ENCODE peak calls at places on chromosomes 6 and 20, in ten cellular contexts. R is epithelial cell of esophagus; G is activated naive CD4-positive, alpha-beta T cell; N is HepG2; V is activated gamma-delta T cell; E is uterus; A is Kasumi-1; Q is stimulated activated CD8-positive, alpha-beta memory T cell treated with anti-CD3 and anti-CD28 coated beads, Interleukin-15, amount 100 ng/mL, for 1 hour; D is CD14-positive monocyte; B is activated T-cell treated with anti-CD3 and anti-CD28 coated beads for 24 hours. M is an unnamed sample.

GRCh38 chr20:32165836-32166545 is 41.6 kb downstream of the PLAGL2 start:
- DNase-seq in D (no peak), A (no peak), N (no peak), R (no peak), E (peak; percentile 69), V (no peak), B (no peak), G (no peak), Q (no peak), M (no peak)

GRCh38 chr6:68919537-68919936 is 284.5 kb downstream of the ADGRB3 start:
- DNase-seq in G (no peak), A (no peak), N (no peak), Q (no peak), R (no peak), E (no peak), V (no peak), D (no peak), B (no peak), M (no peak)

GRCh38 chr6:169312658-169313346 is 59.2 kb upstream of the THBS2 start:
- DNase-seq in G (no peak), A (no peak), B (no peak), D (no peak), V (no peak), Q (no peak), N (peak; percentile 18), E (peak; percentile 48), R (no peak), M (no peak)

GRCh38 chr20:45303586-45304463 is 2.8 kb upstream of the RBPJL start:
- DNase-seq in B (no peak), V (no peak), G (no peak), A (no peak), D (no peak), E (no peak), N (no peak), Q (no peak), R (no peak), M (no peak)

GRCh38 chr6:108116781-108117426 is 42.4 kb upstream of the OSTM1 start:
- DNase-seq in V (no peak), R (no peak), B (no peak), D (no peak), A (no peak), N (no peak), G (no peak), E (no peak), Q (no peak), M (no peak)

GRCh38 chr20:44651507-44652373 is at the start of gene ADA:
- DNase-seq in V (peak; percentile 32), R (peak; percentile 59), Q (no peak), D (no peak), N (peak; percentile 47), A (peak; percentile 47), B (peak; percentile 19), G (peak; percentile 26), E (peak; percentile 67), M (no peak)

GRCh38 chr6:129110687-129111343 is 227.9 kb downstream of the LAMA2 start:
- DNase-seq in G (no peak), A (no peak), D (no peak), B (no peak), N (no peak), R (peak; percentile 52), Q (no peak), E (no peak), V (no peak), M (no peak)

GRCh38 chr6:105483492-105483891 is 80.6 kb upstream of the PREP start:
- DNase-seq in G (no peak), R (peak; percentile 45), Q (no peak), D (no peak), A (no peak), N (no peak), E (no peak), V (no peak), B (no peak), M (no peak)

GRCh38 chr6:36756761-36757160 is 59.1 kb downstream of the RAB44 start:
- DNase-seq in A (no peak), G (no peak), N (no peak), R (no peak), B (no peak), Q (no peak), E (no peak), V (no peak), D (no peak), M (no peak)

GRCh38 chr6:14505391-14505790 is 387.8 kb downstream of the CD83 start:
- DNase-seq in R (no peak), E (no peak), A (no peak), B (no peak), Q (no peak), D (no peak), N (no peak), G (no peak), V (no peak), M (no peak)

GRCh38 chr6:43093361-43094289 is 17.5 kb downstream of the PTK7 start:
- DNase-seq in N (peak; percentile 93), G (no peak), E (peak; percentile 59), R (peak; percentile 50), A (no peak), D (no peak), B (no peak), Q (no peak), V (no peak), M (no peak)

GRCh38 chr20:11356061-11356460 is 561.6 kb upstream of the BTBD3 start:
- DNase-seq in N (no peak), R (no peak), A (no peak), G (no peak), B (no peak), D (no peak), E (no peak), V (no peak), Q (no peak), M (no peak)

GRCh38 chr20:51020657-51021056 is 2.2 kb downstream of the KCNG1 start:
- DNase-seq in B (no peak), Q (no peak), N (no peak), A (no peak), R (no peak), D (no peak), E (no peak), G (no peak), V (no peak), M (no peak)

GRCh38 chr6:138406443-138406842 is 2.4 kb downstream of the HEBP2 start:
- DNase-seq in B (no peak), N (no peak), A (peak; percentile 21), R (peak; percentile 41), G (no peak), D (no peak), E (no peak), Q (no peak), V (no peak), M (no peak)

GRCh38 chr6:87514831-87515230 is 42.1 kb downstream of the SLC35A1 start:
- DNase-seq in N (no peak), D (no peak), Q (no peak), B (no peak), E (no peak), V (no peak), A (no peak), R (no peak), G (no peak), M (no peak)

GRCh38 chr20:50017160-50017559 is 34.4 kb downstream of the SNAI1 start:
- DNase-seq in A (no peak), B (no peak), E (no peak), Q (no peak), V (no peak), N (no peak), R (no peak), D (no peak), G (no peak), M (no peak)

GRCh38 chr6:145245119-145245518 is 490.2 kb downstream of the EPM2A start:
- DNase-seq in G (no peak), Q (no peak), V (no peak), D (no peak), A (no peak), E (no peak), N (no peak), R (no peak), B (no peak), M (no peak)

GRCh38 chr6:37137201-37137880 is 32.6 kb upstream of the PIM1 start:
- DNase-seq in Q (no peak), E (peak; percentile 58), A (no peak), N (peak; percentile 93), B (peak; percentile 13), D (no peak), R (peak; percentile 99), V (no peak), G (no peak), M (peak; percentile 56)

GRCh38 chr6:39193201-39193791 is 36.0 kb downstream of the KCNK5 start:
- DNase-seq in V (no peak), A (no peak), E (no peak), N (no peak), Q (no peak), D (no peak), R (no peak), B (no peak), G (no peak), M (no peak)

GRCh38 chr20:35454881-35455609 is at the start of gene CEP250:
- DNase-seq in B (peak; percentile 91), G (peak; percentile 82), A (peak; percentile 93), R (peak; percentile 92), D (peak; percentile 90), E (peak; percentile 93), N (peak; percentile 98), Q (peak; percentile 85), V (peak; percentile 88), M (peak; percentile 66)

GRCh38 chr20:63248835-63249591 is 5.2 kb downstream of the NKAIN4 start:
- DNase-seq in A (no peak), G (no peak), Q (no peak), N (no peak), D (no peak), R (no peak), E (no peak), V (no peak), B (no peak), M (no peak)

GRCh38 chr6:54586251-54586650 is 260.3 kb upstream of the FAM83B start:
- DNase-seq in D (no peak), R (peak; percentile 67), A (no peak), V (no peak), E (no peak), N (no peak), G (no peak), B (no peak), Q (no peak), M (no peak)

GRCh38 chr20:50115041-50115512 is 2.1 kb upstream of the UBE2V1 start:
- DNase-seq in Q (no peak), R (no peak), A (no peak), G (no peak), N (no peak), B (no peak), D (no peak), V (no peak), E (no peak), M (no peak)

GRCh38 chr6:136887899-136888298 is 34.2 kb upstream of the SLC35D3 start:
- DNase-seq in R (no peak), Q (no peak), B (no peak), D (no peak), G (no peak), V (no peak), N (peak; percentile 87), A (no peak), E (no peak), M (no peak)

GRCh38 chr6:92216717-92217116 is 1202.6 kb downstream of the EPHA7 start:
- DNase-seq in A (no peak), N (no peak), D (no peak), V (no peak), G (no peak), R (no peak), B (no peak), Q (no peak), E (no peak), M (no peak)

GRCh38 chr6:52074155-52074554 is 13.3 kb downstream of the PKHD1 start:
- DNase-seq in Q (no peak), B (no peak), D (no peak), E (no peak), N (no peak), R (no peak), A (no peak), G (no peak), V (no peak), M (no peak)

GRCh38 chr6:158500016-158500735 is 59.7 kb upstream of the TMEM181 start:
- DNase-seq in D (no peak), A (no peak), G (no peak), R (peak; percentile 45), N (no peak), B (no peak), Q (no peak), V (no peak), E (no peak), M (no peak)

GRCh38 chr6:143718463-143718862 is 40.7 kb downstream of the PHACTR2 start:
- DNase-seq in G (no peak), Q (no peak), A (no peak), R (no peak), V (no peak), D (no peak), B (no peak), N (no peak), E (no peak), M (no peak)

M was measured in keratinocyte.